ENCODE peak calls at places on chromosomes 12 and 14, in five cellular contexts. I is cardiac fibroblast, U is gastrocnemius medialis, W is HepG2, O is RWPE1. F is an unnamed sample.

GRCh38 chr12:124720687-124721500 is 142.8 kb downstream of the SCARB1 start:
- DNase-seq in I (peak), U (peak), W (no peak), O (peak), F (peak)

GRCh38 chr12:67651380-67651695 is 2.8 kb downstream of the DYRK2 start:
- DNase-seq in I (peak), U (no peak), W (peak), O (peak), F (no peak)

GRCh38 chr12:27907766-27908165 is 64.8 kb downstream of the PTHLH start:
- DNase-seq in I (peak), U (no peak), W (no peak), O (no peak), F (no peak)

GRCh38 chr12:88313554-88313953 is 171.4 kb downstream of the TMTC3 start:
- DNase-seq in I (no peak), U (no peak), W (no peak), O (no peak), F (no peak)

GRCh38 chr12:13597166-13597565 is 384.2 kb downstream of the GRIN2B start:
- DNase-seq in I (no peak), U (no peak), W (no peak), O (no peak), F (no peak)

GRCh38 chr14:105087308-105087962 is 22.2 kb upstream of the GPR132 start:
- DNase-seq in I (peak), U (no peak), W (no peak), O (peak), F (no peak)

GRCh38 chr12:113071427-113072112 is 15.0 kb downstream of the DTX1 start:
- DNase-seq in I (no peak), U (no peak), W (peak), O (no peak), F (peak)

GRCh38 chr12:54526800-54527630 is 22.4 kb upstream of the PDE1B start:
- DNase-seq in I (peak), U (no peak), W (peak), O (peak), F (no peak)

GRCh38 chr14:92563359-92563758 is 49.8 kb downstream of the RIN3 start:
- DNase-seq in I (peak), U (no peak), W (no peak), O (peak), F (no peak)

GRCh38 chr14:103496776-103497175 is 25.9 kb downstream of the CKB start:
- DNase-seq in I (peak), U (no peak), W (no peak), O (no peak), F (no peak)

GRCh38 chr14:106518054-106518943 is 991.9 kb downstream of the TMEM121 start:
- DNase-seq in I (no peak), U (no peak), W (no peak), O (no peak), F (peak)

GRCh38 chr12:29713729-29714128 is 70.0 kb downstream of the TMTC1 start:
- DNase-seq in I (no peak), U (no peak), W (no peak), O (no peak), F (no peak)

GRCh38 chr12:29722164-29722563 is 61.6 kb downstream of the TMTC1 start:
- DNase-seq in I (no peak), U (no peak), W (no peak), O (no peak), F (no peak)

GRCh38 chr12:29717540-29718100 is 66.1 kb downstream of the TMTC1 start:
- DNase-seq in I (no peak), U (no peak), W (no peak), O (no peak), F (no peak)

GRCh38 chr12:29714966-29715365 is 68.8 kb downstream of the TMTC1 start:
- DNase-seq in I (no peak), U (no peak), W (no peak), O (no peak), F (no peak)

DNA sequence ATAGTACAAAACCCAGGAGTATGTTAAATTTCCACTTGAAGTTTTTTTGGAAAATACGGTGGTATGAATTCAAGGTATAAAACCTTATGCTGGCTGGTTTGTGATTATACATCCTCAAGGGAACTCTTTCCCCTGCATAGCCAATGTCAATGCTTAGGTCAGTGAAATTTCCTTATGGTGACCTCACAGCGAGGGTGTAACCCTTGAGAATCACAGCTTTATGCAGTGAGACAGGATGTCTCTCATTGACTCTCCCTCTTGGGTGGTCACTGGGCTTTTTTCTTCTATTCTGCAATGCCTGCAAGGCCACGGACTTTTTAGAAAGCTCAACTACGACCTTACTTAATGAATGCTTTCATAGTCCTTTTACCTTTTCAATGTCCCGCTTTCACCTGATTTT is 64.4 kb downstream of the TMTC1 start:
- DNase-seq in I (peak), U (no peak), W (no peak), O (no peak), F (no peak)
- TF ChIP-seq CTCF in I (no peak), U (no peak), W (no peak), O (no peak), F (no peak)

GRCh38 chr14:80572666-80573065 is 361.4 kb upstream of the DIO2 start:
- DNase-seq in I (no peak), U (no peak), W (no peak), O (no peak), F (no peak)
- TF ChIP-seq CTCF in I (no peak), U (no peak), W (no peak), O (no peak), F (no peak)

GRCh38 chr12:115437061-115437567 is 753.1 kb upstream of the TBX3 start:
- DNase-seq in I (peak), U (no peak), W (peak), O (no peak), F (no peak)

GRCh38 chr12:115438314-115438713 is 754.3 kb upstream of the TBX3 start:
- DNase-seq in I (no peak), U (no peak), W (no peak), O (no peak), F (no peak)

GRCh38 chr12:115439008-115439601 is 755.1 kb upstream of the TBX3 start:
- DNase-seq in I (no peak), U (no peak), W (peak), O (no peak), F (no peak)

GRCh38 chr12:115430636-115431035 is 746.7 kb upstream of the TBX3 start:
- DNase-seq in I (no peak), U (no peak), W (no peak), O (no peak), F (no peak)

DNA sequence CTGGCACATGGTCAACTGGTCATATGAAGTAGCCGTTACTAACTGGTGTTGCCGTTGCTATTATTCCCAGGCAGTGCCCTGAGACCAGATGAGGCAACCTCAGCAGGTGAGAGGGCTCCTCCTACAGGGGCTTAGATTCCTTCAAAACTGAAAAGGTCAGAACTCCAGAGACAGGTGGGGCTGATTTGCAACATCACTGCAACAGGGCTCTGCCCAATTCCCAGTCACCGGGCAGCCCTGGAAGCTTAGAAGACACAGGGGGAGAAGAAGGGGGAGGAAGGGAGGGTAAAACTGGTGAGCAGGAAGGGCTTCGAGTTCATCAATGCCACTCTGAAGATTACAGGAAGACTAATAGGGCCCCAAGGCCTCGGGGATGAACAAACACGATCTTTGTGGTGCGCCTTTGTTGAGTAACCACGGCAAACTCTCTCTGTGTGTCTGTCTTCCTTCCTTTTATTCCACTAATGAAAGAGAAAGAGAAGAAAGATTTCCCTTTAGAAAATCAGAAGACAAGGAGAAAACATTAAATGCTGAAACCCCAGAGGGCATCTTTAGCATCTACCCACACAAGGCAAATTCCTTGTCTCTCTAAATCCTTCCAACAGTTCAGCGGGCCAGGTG is 749.1 kb upstream of the TBX3 start:
- DNase-seq in I (no peak), U (no peak), W (peak), O (no peak), F (no peak)
- TF ChIP-seq CTCF in I (no peak), U (no peak), W (peak), O (no peak), F (no peak)

GRCh38 chr14:73903028-73903427 is 16.4 kb downstream of the ZNF410 start:
- DNase-seq in I (peak), U (no peak), W (no peak), O (no peak), F (no peak)
- TF ChIP-seq CTCF in I (no peak), U (no peak), W (no peak), O (no peak), F (no peak)

DNA sequence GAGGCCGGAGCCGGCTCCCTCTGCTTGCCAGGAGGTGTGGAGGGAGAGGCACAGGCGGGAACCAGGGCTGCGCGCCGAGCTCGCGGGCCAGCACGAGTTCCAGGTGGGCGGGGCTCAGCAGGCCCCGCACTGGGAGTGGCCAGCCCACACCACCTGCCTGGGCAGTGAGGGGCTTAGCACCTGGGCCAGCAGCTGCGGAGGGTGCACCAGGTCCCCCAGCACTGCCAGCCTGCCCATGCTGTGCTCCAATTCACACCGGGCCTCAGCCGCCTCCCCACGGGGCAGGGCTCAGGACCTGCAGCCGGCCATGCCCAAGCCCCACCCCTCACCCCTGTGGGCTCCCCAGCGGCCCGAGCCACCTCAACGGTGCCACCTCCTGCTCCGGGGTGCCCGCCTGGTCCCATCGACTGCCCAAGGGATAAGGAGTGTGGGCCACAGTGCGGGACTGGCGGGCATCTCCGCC is 72.4 kb upstream of the PPP2R5C start:
- DNase-seq in I (no peak), U (no peak), W (no peak), O (no peak), F (no peak)
- TF ChIP-seq CTCF in I (no peak), U (no peak), W (no peak), O (no peak), F (no peak)

GRCh38 chr12:120885521-120885920 is 18.6 kb downstream of the SPPL3 start:
- DNase-seq in I (no peak), U (no peak), W (no peak), O (no peak), F (no peak)
- TF ChIP-seq CTCF in I (no peak), U (no peak), W (no peak), O (no peak), F (no peak)

DNA sequence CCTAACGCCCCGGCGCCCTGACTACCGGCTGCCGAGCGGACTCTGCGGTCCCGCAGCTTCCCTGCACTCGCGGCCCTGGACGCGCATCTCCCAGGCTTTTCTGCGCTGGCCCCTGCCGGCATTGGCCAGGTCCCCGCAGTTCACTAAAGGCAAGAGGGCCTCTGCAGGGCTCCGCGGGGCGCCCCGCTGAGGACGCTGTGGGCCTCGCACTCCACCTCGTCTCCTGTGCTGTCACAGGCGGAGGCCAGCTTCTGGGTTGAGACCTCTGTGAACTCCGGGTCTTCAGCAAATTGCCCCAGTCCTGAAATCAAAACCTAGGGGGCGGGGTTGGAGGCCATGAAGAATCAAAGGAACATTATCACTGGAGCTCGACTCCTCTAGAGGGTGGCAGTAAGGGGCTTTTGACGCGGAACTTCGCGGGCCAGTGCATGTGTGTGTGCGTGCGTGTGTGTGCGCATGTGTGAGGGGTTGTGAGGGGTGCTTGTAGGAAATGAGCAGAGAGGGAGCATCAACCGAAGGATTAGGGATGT is 68.5 kb upstream of the CAPRIN2 start:
- DNase-seq in I (peak), U (peak), W (no peak), O (no peak), F (no peak)
- TF ChIP-seq CTCF in I (peak), U (no peak), W (no peak), O (no peak), F (no peak)

GRCh38 chr14:100540141-100540925 is 46.9 kb downstream of the BEGAIN start:
- DNase-seq in I (no peak), U (no peak), W (peak), O (no peak), F (peak)
- TF ChIP-seq CTCF in I (peak), U (no peak), W (peak), O (peak), F (no peak)

F was measured in psoas muscle.